ENCODE peak calls at places on chromosomes 12 and 14, in six cellular contexts. G, B, Q, D, P and K are unnamed samples.

GRCh38 chr14:93045211-93045674 is 70.5 kb downstream of the ITPK1 start:
- DNase-seq in G (no peak), P (no peak), D (no peak), Q (no peak), B (peak; percentile 65), K (peak; percentile 16)

GRCh38 chr12:108297895-108298760 is 41.0 kb downstream of the CMKLR1 start:
- DNase-seq in G (no peak), Q (no peak), P (no peak), B (no peak), D (no peak), K (no peak)

GRCh38 chr12:31228811-31229792 is 96.8 kb downstream of the SINHCAF start:
- DNase-seq in P (no peak), G (no peak), B (peak; percentile 35), D (no peak), Q (no peak), K (no peak)

GRCh38 chr14:49962616-49963015 is 69.7 kb downstream of the ARF6 start:
- DNase-seq in P (no peak), D (no peak), Q (no peak), B (no peak), G (no peak), K (no peak)

GRCh38 chr12:10615532-10615931 is 2.1 kb upstream of the MAGOHB start:
- DNase-seq in B (no peak), D (no peak), Q (no peak), P (peak; percentile 54), G (no peak), K (no peak)

GRCh38 chr12:131919366-131920156 is 9.5 kb upstream of the PUS1 start:
- DNase-seq in B (no peak), Q (no peak), D (no peak), P (no peak), G (no peak), K (no peak)

GRCh38 chr12:53601296-53601847 is 24.8 kb downstream of the ATF7 start:
- DNase-seq in P (no peak), B (no peak), Q (no peak), G (no peak), D (no peak), K (no peak)

GRCh38 chr14:76836029-76836630 is 9.9 kb downstream of the LRRC74A start:
- DNase-seq in G (no peak), D (no peak), P (peak; percentile 28), B (no peak), Q (no peak), K (no peak)

GRCh38 chr14:74661726-74662450 is 49.9 kb upstream of the LTBP2 start:
- DNase-seq in P (no peak), G (no peak), Q (no peak), B (no peak), D (no peak), K (no peak)

GRCh38 chr12:78192979-78193378 is 362.3 kb downstream of the NAV3 start:
- DNase-seq in D (no peak), B (no peak), G (no peak), P (no peak), Q (no peak), K (no peak)

GRCh38 chr12:124786065-124786964 is 77.3 kb downstream of the SCARB1 start:
- DNase-seq in P (peak; percentile 46), Q (no peak), D (peak; percentile 87), G (peak; percentile 88), B (no peak), K (peak; percentile 86)

GRCh38 chr12:91483471-91483985 is 300.9 kb upstream of the DCN start:
- DNase-seq in D (no peak), P (peak; percentile 6), Q (no peak), G (no peak), B (no peak), K (no peak)

GRCh38 chr12:123363743-123364531 is 710 bp downstream of the SBNO1 start:
- DNase-seq in D (no peak), G (no peak), B (peak; percentile 47), P (peak; percentile 52), Q (no peak), K (peak; percentile 49)

GRCh38 chr12:74393265-74393664 is 144.4 kb upstream of the ATXN7L3B start:
- DNase-seq in B (no peak), D (no peak), P (peak; percentile 27), G (no peak), Q (peak; percentile 29), K (no peak)

GRCh38 chr12:132063491-132063890 is 80.6 kb downstream of the DDX51 start:
- DNase-seq in G (no peak), P (no peak), Q (no peak), D (no peak), B (no peak), K (no peak)

GRCh38 chr12:94768398-94769039 is 118.2 kb upstream of the TMCC3 start:
- DNase-seq in G (no peak), Q (no peak), B (no peak), P (no peak), D (no peak), K (peak; percentile 52)

GRCh38 chr14:69234106-69234505 is 25.9 kb upstream of the GALNT16 start:
- DNase-seq in P (no peak), B (no peak), D (no peak), G (no peak), Q (no peak), K (no peak)

GRCh38 chr12:117347588-117347987 is 13.8 kb downstream of the NOS1 start:
- DNase-seq in G (no peak), D (no peak), Q (no peak), B (no peak), P (no peak), K (no peak)

DNA sequence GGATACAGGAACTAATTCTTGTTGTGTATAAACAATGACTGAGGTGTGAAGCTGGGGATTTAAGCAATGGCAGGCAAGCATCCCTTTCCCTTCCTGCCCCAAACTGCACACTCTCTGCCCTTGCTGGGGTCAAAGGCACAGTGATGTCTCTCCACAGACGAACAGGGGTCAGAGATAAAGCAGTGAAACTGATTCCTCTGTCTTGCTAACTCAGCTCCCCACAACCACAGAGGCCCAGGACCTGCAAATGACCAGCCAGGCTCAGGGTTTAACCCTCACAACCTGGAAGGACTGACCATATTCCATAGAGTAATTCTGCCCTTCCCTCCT is 67.2 kb downstream of the CCDC88C start:
- DNase-seq in P (no peak), Q (no peak), B (no peak), D (no peak), G (no peak), K (no peak)
- H3K4me1 ChIP-seq in P (no peaks in the 10 kb centered on the region), Q (no peaks in the 10 kb centered on the region), B (peaks cover 7% of the 10 kb centered on the region), D (no peaks in the 10 kb centered on the region), G (no peaks in the 10 kb centered on the region), K (peaks cover 13% of the 10 kb centered on the region)

DNA sequence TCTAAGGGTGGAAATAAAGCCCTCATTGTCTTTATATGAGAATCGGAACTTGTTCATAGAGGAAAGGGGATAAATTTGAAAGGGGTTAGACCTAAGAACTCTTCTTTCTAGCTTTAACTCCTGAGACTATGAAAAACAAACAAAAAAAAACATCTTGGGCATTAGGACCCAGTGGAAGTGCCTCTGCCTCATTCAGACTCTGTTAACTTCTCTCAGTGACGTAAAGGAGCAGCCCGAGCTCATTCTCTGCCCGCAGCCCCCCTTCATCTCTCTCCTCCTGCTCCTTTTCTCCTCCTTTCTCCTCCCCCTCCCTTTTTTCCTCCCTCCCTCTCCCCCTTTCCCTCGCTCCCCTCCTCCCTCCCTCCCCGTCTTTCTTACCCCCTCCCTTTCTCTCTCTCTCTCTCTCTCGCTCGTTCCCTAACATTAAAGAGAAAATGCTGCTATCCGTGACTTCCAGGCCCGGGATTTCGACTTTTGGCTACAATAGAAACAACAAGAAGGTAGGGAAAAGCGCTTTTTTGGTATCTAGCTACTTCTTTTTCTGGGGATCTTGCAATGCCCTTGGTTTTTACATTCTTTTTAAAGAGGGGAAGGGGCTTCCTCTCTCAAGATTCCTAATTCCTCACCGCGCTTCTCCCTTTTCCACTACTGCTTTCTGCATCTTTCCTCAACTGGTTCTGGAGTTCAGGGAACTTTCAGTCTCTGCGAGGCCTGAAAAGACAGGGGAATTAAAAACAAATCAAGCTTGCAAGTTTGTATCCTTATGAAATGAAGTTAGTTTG is at the start of gene RBMS2:
- DNase-seq in D (peak; percentile 94), B (peak; percentile 59), P (peak; percentile 96), G (peak; percentile 74), Q (peak; percentile 89), K (peak; percentile 94)
- TF ChIP-seq POLR2A in D (peak; percentile 16), B (no peak), P (no peak), G (no peak), Q (no peak), K (no peak)

GRCh38 chr12:52249511-52250047 is 16.5 kb downstream of the KRT7 start:
- DNase-seq in P (no peak), D (no peak), Q (no peak), G (no peak), B (no peak), K (no peak)

GRCh38 chr12:52248541-52249035 is 15.5 kb downstream of the KRT7 start:
- DNase-seq in B (no peak), Q (no peak), P (no peak), D (no peak), G (no peak), K (no peak)

GRCh38 chr12:52246720-52247621 is 13.9 kb downstream of the KRT7 start:
- DNase-seq in G (no peak), D (no peak), B (peak; percentile 82), P (peak; percentile 80), Q (peak; percentile 50), K (no peak)

GRCh38 chr12:52249041-52249461 is 16.0 kb downstream of the KRT7 start:
- DNase-seq in G (peak; percentile 92), B (no peak), Q (no peak), P (peak; percentile 71), D (no peak), K (no peak)

DNA sequence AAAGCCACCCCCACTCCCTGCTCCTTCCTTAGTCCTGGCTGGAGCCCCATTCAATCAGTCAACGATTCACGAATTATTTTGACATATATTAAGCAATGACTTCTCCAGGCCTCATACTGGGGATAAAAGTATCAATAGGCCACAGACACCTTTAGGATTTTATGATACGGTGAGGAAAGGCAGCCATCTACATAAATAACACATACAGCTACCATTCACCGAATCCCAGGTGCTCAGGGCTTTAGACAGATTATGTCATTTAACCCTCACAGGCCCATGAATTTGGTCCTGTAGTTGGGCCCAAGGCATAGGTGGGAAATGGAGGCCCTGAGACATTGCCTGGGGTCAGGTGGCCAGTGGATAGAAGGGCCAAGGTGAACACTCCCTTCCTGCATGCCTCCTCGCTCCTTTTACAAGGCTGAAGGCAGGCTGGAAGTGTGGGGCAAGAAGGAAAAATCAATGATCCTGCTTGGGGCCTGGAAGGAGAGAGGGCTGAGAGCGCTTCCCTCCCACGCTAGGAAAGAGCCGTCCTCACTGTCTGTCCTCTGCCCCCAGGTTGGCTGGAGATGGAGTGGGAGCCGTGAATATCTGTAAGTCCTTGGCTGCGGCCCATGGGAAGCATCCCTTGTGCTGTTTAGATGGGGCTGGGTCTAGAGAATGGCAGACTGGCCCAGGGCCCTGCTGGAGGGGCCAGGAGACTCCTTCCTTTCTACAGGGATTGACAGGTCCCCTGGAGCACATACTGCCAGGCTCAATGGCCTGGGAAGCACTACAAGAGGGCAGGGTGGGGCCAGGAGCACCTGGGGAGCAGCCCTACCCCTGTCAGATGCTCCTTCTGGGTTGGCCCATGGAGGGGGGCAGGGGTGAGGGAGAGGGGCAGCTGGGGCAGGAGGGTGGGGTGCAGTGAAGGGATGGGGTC is 14.8 kb downstream of the KRT7 start:
- DNase-seq in D (no peak), G (no peak), P (peak; percentile 65), Q (no peak), B (no peak), K (no peak)
- H3K4me1 ChIP-seq in D (peaks cover 7% of the 10 kb centered on the region), G (peaks cover 14% of the 10 kb centered on the region), P (peaks cover 99% of the 10 kb centered on the region), Q (peaks cover 79% of the 10 kb centered on the region), B (peaks cover 20% of the 10 kb centered on the region), K (peaks cover 23% of the 10 kb centered on the region)

GRCh38 chr14:67240978-67241415 is 238 bp upstream of the PALS1 start:
- DNase-seq in Q (peak; percentile 90), D (peak; percentile 94), P (peak; percentile 96), B (peak; percentile 90), G (peak; percentile 95), K (peak; percentile 99)
- TF ChIP-seq POLR2A in Q (no peak), D (peak; percentile 62), P (peak; percentile 28), B (peak; percentile 10), G (no peak), K (peak; percentile 63)